ENCODE peak calls at places on chromosomes 12 and 14, in five cellular contexts. M is AG09309, S is foreskin fibroblast, V is left ventricle myocardium inferior, I is lung. K is an unnamed sample.

GRCh38 chr12:8036366-8036765 is 3.9 kb downstream of the FOXJ2 start:
- DNase-seq in M (no peak), S (no peak), V (peak; percentile 45), I (no peak), K (no peak)

GRCh38 chr14:93269341-93270068 is 62.4 kb downstream of the UBR7 start:
- DNase-seq in M (no peak), V (no peak), S (peak; percentile 73), I (no peak), K (no peak)

GRCh38 chr14:104555621-104556255 is 23.8 kb upstream of the C14orf180 start:
- DNase-seq in M (no peak), I (no peak), S (no peak), V (no peak), K (peak; percentile 55)

GRCh38 chr14:73428354-73428824 is 30.0 kb downstream of the NUMB start:
- DNase-seq in V (no peak), M (no peak), S (no peak), I (peak; percentile 54), K (no peak)

GRCh38 chr12:53060064-53060720 is 10.3 kb downstream of the TNS2 start:
- DNase-seq in I (no peak), V (no peak), S (no peak), M (no peak), K (no peak)

GRCh38 chr12:111687255-111687654 is 1.4 kb downstream of the ACAD10 start:
- DNase-seq in S (peak; percentile 31), I (no peak), V (no peak), M (no peak), K (no peak)

GRCh38 chr12:49867580-49868341 is 24.9 kb upstream of the BCDIN3D start:
- DNase-seq in M (no peak), S (no peak), V (no peak), I (peak; percentile 60), K (no peak)

GRCh38 chr12:41361791-41362190 is 173.7 kb downstream of the PDZRN4 start:
- DNase-seq in S (no peak), I (no peak), V (no peak), M (no peak), K (no peak)

GRCh38 chr12:53231859-53232640 is at the start of gene RARG:
- DNase-seq in S (peak; percentile 84), I (peak; percentile 74), V (peak; percentile 60), M (no peak), K (peak; percentile 93)

GRCh38 chr14:96178674-96179321 is 25.8 kb upstream of the BDKRB2 start:
- DNase-seq in M (no peak), V (no peak), I (no peak), S (no peak), K (no peak)

GRCh38 chr14:53450871-53451270 is 297.7 kb upstream of the DDHD1 start:
- DNase-seq in I (no peak), V (no peak), M (peak; percentile 29), S (peak; percentile 63), K (no peak)

GRCh38 chr12:40684986-40685385 is 7.3 kb upstream of the CNTN1 start:
- DNase-seq in I (no peak), S (no peak), M (no peak), V (no peak), K (no peak)

GRCh38 chr12:13258212-13258611 is 61.7 kb downstream of the EMP1 start:
- DNase-seq in S (no peak), V (no peak), M (no peak), I (no peak), K (no peak)

GRCh38 chr12:107369679-107370078 is 276.3 kb upstream of the CRY1 start:
- DNase-seq in S (no peak), M (no peak), V (no peak), I (no peak), K (no peak)

GRCh38 chr12:49264466-49264872 is 413 bp upstream of the TUBA1C start:
- DNase-seq in S (peak; percentile 68), V (no peak), I (no peak), M (no peak), K (no peak)

GRCh38 chr12:20050166-20050565 is 318.2 kb upstream of the PDE3A start:
- DNase-seq in V (no peak), S (peak; percentile 3), I (no peak), M (no peak), K (no peak)

GRCh38 chr12:32110942-32111341 is 4.3 kb downstream of the BICD1 start:
- DNase-seq in S (no peak), M (no peak), I (no peak), V (no peak), K (no peak)

GRCh38 chr12:124321040-124321481 is 26.2 kb downstream of the RFLNA start:
- DNase-seq in I (peak; percentile 61), V (peak; percentile 68), M (no peak), S (peak; percentile 76), K (peak; percentile 81)

GRCh38 chr12:108099085-108099484 is 30.0 kb upstream of the WSCD2 start:
- DNase-seq in S (no peak), V (no peak), I (no peak), M (no peak), K (no peak)

GRCh38 chr14:106268013-106268727 is 741.8 kb downstream of the TMEM121 start:
- DNase-seq in S (no peak), V (no peak), I (no peak), M (no peak), K (no peak)

GRCh38 chr12:1591029-1591428 is 3.4 kb downstream of the FBXL14 start:
- DNase-seq in V (no peak), M (no peak), I (no peak), S (peak; percentile 31), K (no peak)

GRCh38 chr12:124299628-124300388 is 4.9 kb downstream of the RFLNA start:
- DNase-seq in I (no peak), M (no peak), S (no peak), V (no peak), K (no peak)

GRCh38 chr14:20986811-20987210 is 3.0 kb upstream of the METTL17 start:
- DNase-seq in I (no peak), V (no peak), M (peak; percentile 88), S (peak; percentile 94), K (no peak)

GRCh38 chr12:152440-152839 is 61.5 kb downstream of the SLC6A12 start:
- DNase-seq in S (peak; percentile 44), I (no peak), M (no peak), V (no peak), K (no peak)

GRCh38 chr12:23084236-23084995 is 459.4 kb downstream of the ETNK1 start:
- DNase-seq in I (no peak), M (no peak), S (peak; percentile 10), V (no peak), K (no peak)

GRCh38 chr14:104196461-104197180 is 58.2 kb downstream of the KIF26A start:
- DNase-seq in M (no peak), I (no peak), S (no peak), V (no peak), K (no peak)

GRCh38 chr12:29565727-29566126 is 68.2 kb upstream of the OVCH1 start:
- DNase-seq in V (no peak), S (no peak), M (no peak), I (no peak), K (no peak)

GRCh38 chr12:121789800-121790748 is 3.4 kb downstream of the RHOF start:
- DNase-seq in M (no peak), V (peak; percentile 70), I (peak; percentile 71), S (no peak), K (no peak)

GRCh38 chr12:124032265-124032886 is 59.4 kb downstream of the ZNF664 start:
- DNase-seq in V (no peak), M (no peak), I (no peak), S (peak; percentile 82), K (no peak)

GRCh38 chr12:25718081-25718731 is 165.1 kb upstream of the LMNTD1 start:
- DNase-seq in I (no peak), M (no peak), S (no peak), V (no peak), K (no peak)

GRCh38 chr12:132147423-132148367 is 3.4 kb downstream of the NOC4L start:
- DNase-seq in M (no peak), S (no peak), I (no peak), V (peak; percentile 15), K (no peak)

GRCh38 chr12:26863515-26863914 is 30.5 kb upstream of the ITPR2 start:
- DNase-seq in S (peak; percentile 38), V (no peak), I (no peak), M (no peak), K (no peak)
- TF ChIP-seq CTCF in S (peak; percentile 47), V (no peak), I (no peak), M (peak; percentile 23), K (no peak)

DNA sequence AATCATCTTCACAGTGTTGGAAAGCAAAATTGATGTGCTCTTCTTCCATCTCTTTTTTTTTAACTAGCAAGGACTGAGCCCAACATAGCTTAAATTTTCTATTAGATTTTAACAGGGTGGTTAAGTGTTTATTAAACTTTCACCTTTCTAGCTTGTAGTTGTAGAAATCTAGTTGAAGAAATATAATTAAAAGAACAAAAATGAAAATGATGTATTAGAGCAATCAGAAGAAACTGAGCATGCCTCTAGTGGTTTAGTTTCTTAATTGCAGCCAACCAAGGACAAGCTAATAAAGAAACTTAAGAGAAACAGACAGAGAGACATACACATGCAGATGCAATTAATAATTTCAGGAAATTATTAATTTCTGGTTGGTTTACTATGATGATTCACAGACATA is 673.0 kb upstream of the LMO3 start:
- DNase-seq in M (no peak), I (no peak), V (no peak), S (no peak), K (no peak)
- TF ChIP-seq CTCF in M (no peak), I (no peak), V (peak; percentile 12), S (no peak), K (no peak)

GRCh38 chr14:100540926-100541620 is 46.1 kb downstream of the BEGAIN start:
- DNase-seq in V (no peak), S (no peak), I (no peak), M (no peak), K (no peak)

GRCh38 chr14:100539319-100539645 is 47.9 kb downstream of the BEGAIN start:
- DNase-seq in M (no peak), V (no peak), I (no peak), S (no peak), K (no peak)

GRCh38 chr14:100539766-100540140 is 47.5 kb downstream of the BEGAIN start:
- DNase-seq in M (no peak), S (no peak), I (no peak), V (no peak), K (peak; percentile 53)

GRCh38 chr14:100541621-100542560 is 45.3 kb downstream of the BEGAIN start:
- DNase-seq in I (no peak), M (no peak), S (no peak), V (no peak), K (no peak)

DNA sequence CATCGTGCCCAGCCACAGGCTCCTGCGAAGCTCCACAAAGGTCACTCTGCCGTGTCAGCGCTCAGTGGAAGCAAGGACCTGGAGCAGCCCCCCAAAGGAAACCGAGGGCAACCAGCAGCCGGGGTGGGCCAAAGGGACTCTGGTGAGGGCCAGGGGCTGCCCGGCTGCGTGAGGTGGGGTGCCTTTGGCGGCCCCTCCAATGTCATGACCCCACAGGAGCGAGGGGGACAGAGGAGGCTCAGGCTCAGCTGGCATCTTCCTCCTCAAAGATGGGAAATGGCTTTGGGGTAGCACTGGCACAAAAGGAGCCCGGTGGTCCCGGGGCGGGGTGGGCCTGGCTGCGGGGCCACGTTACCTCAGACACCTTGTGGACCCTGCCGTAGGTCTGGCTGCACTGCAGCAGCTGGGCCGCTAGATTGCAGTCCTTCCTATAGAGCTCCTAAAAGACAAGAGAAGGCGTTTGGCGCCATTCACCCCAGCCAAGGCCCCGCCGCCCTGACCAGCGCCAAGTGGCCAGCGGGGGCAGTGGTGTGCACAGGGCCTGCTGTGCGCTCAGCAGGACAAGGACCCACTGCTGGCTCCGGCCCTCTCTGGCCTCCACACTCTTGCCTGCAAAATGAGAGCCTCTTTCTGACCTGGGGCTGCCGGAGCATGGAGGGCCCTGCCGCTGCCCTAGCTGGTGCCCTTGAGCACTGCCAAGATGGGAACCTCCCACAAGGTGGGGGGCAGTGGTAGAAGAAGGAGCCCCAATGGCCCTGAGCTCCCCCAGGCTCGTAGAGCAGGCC is 46.9 kb downstream of the BEGAIN start:
- DNase-seq in V (peak; percentile 11), I (no peak), S (no peak), M (no peak), K (no peak)
- TF ChIP-seq CTCF in V (peak; percentile 18), I (no peak), S (no peak), M (peak; percentile 23), K (no peak)

GRCh38 chr12:69566603-69567002 is 18.7 kb upstream of the CCT2 start:
- DNase-seq in V (no peak), I (no peak), S (no peak), M (no peak), K (no peak)
- TF ChIP-seq CTCF in V (no peak), I (no peak), S (no peak), M (no peak), K (no peak)